ENCODE peak calls at places on chromosome 13, in ten cellular contexts. Z is Peyer's patch, R is astrocyte of the spinal cord, F is bronchial epithelial cell, E is psoas muscle, W is RWPE1, U is choroid plexus epithelial cell, P is PC-9, T is pancreas, C is SK-N-SH. J is an unnamed sample.

GRCh38 chr13:113864303-113864890 is 521 bp upstream of the GAS6 start:
- DNase-seq in P (no peak), E (peak; percentile 67), U (no peak), C (peak; percentile 61), F (peak; percentile 19), W (peak; percentile 41), T (no peak), Z (no peak), R (no peak), J (peak; percentile 39)

GRCh38 chr13:99288069-99288468 is 19.1 kb downstream of the GPR183 start:
- DNase-seq in U (no peak), E (no peak), Z (peak; percentile 42), C (no peak), P (no peak), W (no peak), F (no peak), T (no peak), R (no peak), J (no peak)

GRCh38 chr13:27981006-27981708 is 7.3 kb downstream of the URAD start:
- DNase-seq in U (no peak), E (no peak), F (no peak), T (no peak), P (no peak), C (no peak), R (no peak), W (no peak), Z (no peak), J (no peak)

GRCh38 chr13:73096173-73097117 is 37.6 kb downstream of the KLF5 start:
- DNase-seq in R (no peak), U (peak; percentile 24), F (peak; percentile 82), E (no peak), Z (no peak), T (no peak), C (no peak), P (peak; percentile 92), W (peak; percentile 81), J (no peak)

GRCh38 chr13:26075498-26075897 is 23.7 kb upstream of the SHISA2 start:
- DNase-seq in F (no peak), Z (no peak), W (no peak), U (peak; percentile 30), P (no peak), E (no peak), C (no peak), T (no peak), R (peak; percentile 10), J (no peak)

GRCh38 chr13:29577135-29578051 is 18.1 kb downstream of the SLC7A1 start:
- DNase-seq in P (no peak), T (peak; percentile 69), U (no peak), F (no peak), C (no peak), Z (no peak), W (no peak), R (no peak), E (no peak), J (peak; percentile 21)

GRCh38 chr13:100182894-100183490 is 94.1 kb downstream of the PCCA start:
- DNase-seq in C (no peak), W (no peak), F (no peak), T (no peak), Z (no peak), U (no peak), R (no peak), E (no peak), P (no peak), J (no peak)

GRCh38 chr13:72970301-72970880 is 88.4 kb upstream of the KLF5 start:
- DNase-seq in C (no peak), R (no peak), W (no peak), P (no peak), E (no peak), F (peak; percentile 55), U (no peak), T (no peak), Z (no peak), J (no peak)

GRCh38 chr13:43300817-43301216 is 277.4 kb downstream of the DNAJC15 start:
- DNase-seq in C (no peak), R (no peak), F (peak; percentile 48), E (no peak), T (no peak), U (no peak), Z (no peak), W (no peak), P (no peak), J (no peak)

GRCh38 chr13:33096886-33097610 is 80.8 kb downstream of the KL start:
- DNase-seq in E (no peak), Z (no peak), C (no peak), W (no peak), F (no peak), T (no peak), P (no peak), U (no peak), R (no peak), J (no peak)

GRCh38 chr13:114029866-114030625 is 56.2 kb upstream of the C13orf46 start:
- DNase-seq in T (no peak), Z (no peak), U (peak; percentile 53), P (no peak), C (no peak), F (no peak), E (no peak), W (no peak), R (peak; percentile 63), J (no peak)

GRCh38 chr13:27362064-27362751 is 62.2 kb upstream of the GTF3A start:
- DNase-seq in T (peak; percentile 93), P (peak; percentile 78), C (peak; percentile 89), E (peak; percentile 91), W (peak; percentile 87), R (peak; percentile 73), F (peak; percentile 52), Z (peak; percentile 80), U (peak; percentile 81), J (peak; percentile 64)

GRCh38 chr13:99140831-99141230 is 59.8 kb upstream of the UBAC2 start:
- DNase-seq in F (no peak), C (no peak), P (no peak), W (no peak), U (no peak), E (no peak), T (no peak), R (no peak), Z (no peak), J (no peak)

GRCh38 chr13:101150998-101151397 is 265.3 kb downstream of the NALCN start:
- DNase-seq in W (no peak), F (no peak), Z (no peak), P (no peak), U (peak; percentile 62), T (no peak), C (peak; percentile 17), R (peak; percentile 40), E (no peak), J (peak; percentile 5)

GRCh38 chr13:112617754-112618375 is 29.9 kb upstream of the TUBGCP3 start:
- DNase-seq in T (no peak), P (no peak), Z (no peak), E (no peak), U (no peak), W (no peak), C (no peak), R (no peak), F (no peak), J (no peak)

GRCh38 chr13:99299545-99300341 is 7.5 kb downstream of the GPR183 start:
- DNase-seq in E (no peak), F (no peak), R (no peak), P (no peak), C (no peak), Z (no peak), W (no peak), U (no peak), T (no peak), J (no peak)

GRCh38 chr13:43425234-43425633 is 361.5 kb downstream of the ENOX1 start:
- DNase-seq in C (no peak), Z (no peak), R (no peak), F (no peak), P (no peak), E (no peak), W (no peak), U (no peak), T (no peak), J (no peak)

GRCh38 chr13:99956473-99957349 is 14.9 kb downstream of the ZIC5 start:
- DNase-seq in Z (no peak), F (no peak), W (no peak), C (peak; percentile 54), R (no peak), U (no peak), P (no peak), T (no peak), E (no peak), J (no peak)

GRCh38 chr13:97753942-97754670 is 199.4 kb upstream of the IPO5 start:
- DNase-seq in E (no peak), R (no peak), C (no peak), P (no peak), U (no peak), W (no peak), Z (no peak), F (no peak), T (no peak), J (no peak)
- TF ChIP-seq CTCF in E (no peak), R (peak; percentile 5), C (peak; percentile 24), P (peak; percentile 19), U (peak; percentile 23), W (no peak), Z (no peak), F (no peak), T (no peak), J (no peak)

DNA sequence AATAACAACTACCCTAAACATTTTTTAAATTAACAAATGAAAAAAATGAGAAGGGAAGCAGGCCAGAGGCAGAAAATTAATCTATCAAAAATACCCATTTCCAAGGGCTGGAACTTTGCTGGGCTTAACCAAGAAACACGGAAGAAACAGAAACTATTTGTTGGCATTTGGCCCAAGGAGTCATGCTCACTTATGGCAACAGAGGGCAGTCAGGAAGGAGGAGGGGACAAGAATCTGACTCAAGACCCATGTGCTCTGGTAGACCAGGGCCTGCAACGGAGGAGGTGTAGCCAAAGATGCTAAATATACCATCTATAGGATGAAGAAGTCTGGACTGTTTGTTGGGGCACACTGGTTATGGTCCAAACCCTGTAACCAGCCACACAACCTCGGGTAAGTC is 496.7 kb downstream of the COG6 start:
- DNase-seq in P (no peak), F (peak; percentile 90), T (peak; percentile 39), C (no peak), W (peak; percentile 62), Z (no peak), E (no peak), R (peak; percentile 75), U (peak; percentile 96), J (peak; percentile 54)
- TF ChIP-seq CTCF in P (no peak), F (peak; percentile 32), T (no peak), C (peak; percentile 36), W (no peak), Z (no peak), E (no peak), R (peak; percentile 22), U (peak; percentile 38), J (no peak)

DNA sequence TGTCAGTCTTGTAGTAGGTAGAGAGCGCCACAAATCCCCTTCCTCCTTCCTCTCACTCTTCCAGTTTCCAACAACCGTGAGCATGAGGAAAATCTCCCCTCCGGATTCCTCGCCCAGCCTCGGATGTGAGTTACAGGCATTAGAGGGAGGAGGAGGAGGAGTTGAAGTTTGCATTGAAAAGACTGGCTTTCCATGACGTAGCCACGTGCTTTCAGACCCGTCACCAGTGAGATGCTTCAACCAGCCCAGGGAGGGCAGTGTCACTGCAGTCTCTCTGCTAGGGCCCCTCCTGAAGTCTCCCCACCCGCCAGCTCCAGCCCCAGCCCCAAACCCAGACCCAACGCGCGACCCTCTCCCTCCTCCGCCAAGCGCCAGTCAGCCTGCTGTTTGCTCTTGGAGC is 444 bp upstream of the FGF14 start:
- DNase-seq in W (no peak), C (peak; percentile 88), P (no peak), E (peak; percentile 44), U (peak; percentile 41), R (peak; percentile 42), T (peak; percentile 13), Z (no peak), F (peak; percentile 27), J (no peak)
- TF ChIP-seq CTCF in W (no peak), C (peak; percentile 30), P (no peak), E (no peak), U (peak; percentile 27), R (no peak), T (no peak), Z (no peak), F (no peak), J (no peak)

GRCh38 chr13:62278271-62278670 is 862.6 kb upstream of the PCDH20 start:
- DNase-seq in P (no peak), F (no peak), U (peak; percentile 1), R (no peak), W (no peak), T (no peak), C (no peak), E (no peak), Z (no peak), J (no peak)
- TF ChIP-seq CTCF in P (no peak), F (no peak), U (no peak), R (no peak), W (no peak), T (no peak), C (no peak), E (no peak), Z (no peak), J (no peak)

J was measured in HFFc6.